ENCODE peak calls at places on chromosomes 4 and X, in seven cellular contexts. One of them, this sample, is unnamed.

GRCh38 chr4:1448589-1449420 is 42.6 kb upstream of the NKX1-1 start:
- DNase-seq in heart left ventricle: no peak
- DNase-seq in GM23338: no peak
- DNase-seq in tibial artery: peak; percentile 57
- DNase-seq in A673: no peak
- DNase-seq in dorsolateral prefrontal cortex: no peak
- DNase-seq in fibroblast of lung: no peak
- DNase-seq in this sample: no peak

GRCh38 chr4:23855912-23856605 is 33.8 kb downstream of the PPARGC1A start:
- DNase-seq in heart left ventricle: no peak
- DNase-seq in GM23338: no peak
- DNase-seq in tibial artery: no peak
- DNase-seq in A673: no peak
- DNase-seq in dorsolateral prefrontal cortex: no peak
- DNase-seq in fibroblast of lung: peak; percentile 79
- DNase-seq in this sample: no peak

GRCh38 chr4:16765549-16765948 is 132.9 kb downstream of the LDB2 start:
- DNase-seq in heart left ventricle: no peak
- DNase-seq in GM23338: no peak
- DNase-seq in tibial artery: no peak
- DNase-seq in A673: no peak
- DNase-seq in dorsolateral prefrontal cortex: no peak
- DNase-seq in fibroblast of lung: no peak
- DNase-seq in this sample: no peak

GRCh38 chr4:184250795-184251679 is 33.4 kb upstream of the ENPP6 start:
- DNase-seq in heart left ventricle: no peak
- DNase-seq in GM23338: peak; percentile 92
- DNase-seq in tibial artery: no peak
- DNase-seq in A673: peak; percentile 87
- DNase-seq in dorsolateral prefrontal cortex: no peak
- DNase-seq in fibroblast of lung: peak; percentile 63
- DNase-seq in this sample: no peak

GRCh38 chrX:136209016-136209738 is 42.0 kb downstream of the MAP7D3 start:
- DNase-seq in heart left ventricle: peak; percentile 59
- DNase-seq in GM23338: peak; percentile 57
- DNase-seq in tibial artery: peak; percentile 77
- DNase-seq in A673: peak; percentile 49
- DNase-seq in dorsolateral prefrontal cortex: no peak
- DNase-seq in fibroblast of lung: peak; percentile 72
- DNase-seq in this sample: no peak

GRCh38 chrX:129525162-129525561 is 1.9 kb upstream of the SMARCA1 start:
- DNase-seq in heart left ventricle: no peak
- DNase-seq in GM23338: no peak
- DNase-seq in tibial artery: no peak
- DNase-seq in A673: no peak
- DNase-seq in dorsolateral prefrontal cortex: no peak
- DNase-seq in fibroblast of lung: peak; percentile 43
- DNase-seq in this sample: no peak

GRCh38 chrX:44989995-44990770 is 117.2 kb downstream of the KDM6A start:
- DNase-seq in heart left ventricle: no peak
- DNase-seq in GM23338: no peak
- DNase-seq in tibial artery: no peak
- DNase-seq in A673: no peak
- DNase-seq in dorsolateral prefrontal cortex: no peak
- DNase-seq in fibroblast of lung: peak; percentile 28
- DNase-seq in this sample: no peak

GRCh38 chrX:141642979-141643378 is 53.5 kb downstream of the SPANXA2 start:
- DNase-seq in heart left ventricle: no peak
- DNase-seq in GM23338: peak; percentile 4
- DNase-seq in tibial artery: no peak
- DNase-seq in A673: peak; percentile 2
- DNase-seq in dorsolateral prefrontal cortex: no peak
- DNase-seq in fibroblast of lung: peak; percentile 23
- DNase-seq in this sample: no peak

GRCh38 chrX:47991263-47992092 is 12.3 kb downstream of the ZNF182 start:
- DNase-seq in heart left ventricle: no peak
- DNase-seq in GM23338: no peak
- DNase-seq in tibial artery: no peak
- DNase-seq in A673: no peak
- DNase-seq in dorsolateral prefrontal cortex: no peak
- DNase-seq in fibroblast of lung: peak; percentile 27
- DNase-seq in this sample: no peak

GRCh38 chrX:17590892-17591740 is 146.2 kb upstream of the SCML1 start:
- DNase-seq in heart left ventricle: peak; percentile 52
- DNase-seq in GM23338: peak; percentile 68
- DNase-seq in tibial artery: peak; percentile 77
- DNase-seq in A673: peak; percentile 65
- DNase-seq in dorsolateral prefrontal cortex: peak; percentile 45
- DNase-seq in fibroblast of lung: peak; percentile 94
- DNase-seq in this sample: no peak

GRCh38 chr4:141047228-141047884 is 85.9 kb downstream of the RNF150 start:
- DNase-seq in heart left ventricle: peak; percentile 33
- DNase-seq in GM23338: no peak
- DNase-seq in tibial artery: no peak
- DNase-seq in A673: no peak
- DNase-seq in dorsolateral prefrontal cortex: no peak
- DNase-seq in fibroblast of lung: peak; percentile 72
- DNase-seq in this sample: no peak

GRCh38 chr4:31007858-31008257 is 287.7 kb downstream of the PCDH7 start:
- DNase-seq in heart left ventricle: no peak
- DNase-seq in GM23338: no peak
- DNase-seq in tibial artery: no peak
- DNase-seq in A673: peak; percentile 49
- DNase-seq in dorsolateral prefrontal cortex: no peak
- DNase-seq in fibroblast of lung: no peak
- DNase-seq in this sample: no peak

GRCh38 chr4:154928640-154929257 is 147.7 kb downstream of the RBM46 start:
- DNase-seq in heart left ventricle: no peak
- DNase-seq in GM23338: peak; percentile 65
- DNase-seq in tibial artery: no peak
- DNase-seq in A673: peak; percentile 27
- DNase-seq in dorsolateral prefrontal cortex: no peak
- DNase-seq in fibroblast of lung: peak; percentile 72
- DNase-seq in this sample: no peak

GRCh38 chr4:161604516-161605300 is 559.1 kb downstream of the FSTL5 start:
- DNase-seq in heart left ventricle: no peak
- DNase-seq in GM23338: no peak
- DNase-seq in tibial artery: no peak
- DNase-seq in A673: no peak
- DNase-seq in dorsolateral prefrontal cortex: no peak
- DNase-seq in fibroblast of lung: no peak
- DNase-seq in this sample: no peak

GRCh38 chrX:18133605-18134004 is 87.1 kb downstream of the BEND2 start:
- DNase-seq in heart left ventricle: no peak
- DNase-seq in GM23338: no peak
- DNase-seq in tibial artery: no peak
- DNase-seq in A673: no peak
- DNase-seq in dorsolateral prefrontal cortex: no peak
- DNase-seq in fibroblast of lung: no peak
- DNase-seq in this sample: no peak

GRCh38 chr4:79982587-79983327 is 90.3 kb downstream of the ANTXR2 start:
- DNase-seq in heart left ventricle: no peak
- DNase-seq in GM23338: no peak
- DNase-seq in tibial artery: no peak
- DNase-seq in A673: no peak
- DNase-seq in dorsolateral prefrontal cortex: no peak
- DNase-seq in fibroblast of lung: no peak
- DNase-seq in this sample: no peak

GRCh38 chr4:16237715-16238114 is 11.4 kb upstream of the TAPT1 start:
- DNase-seq in heart left ventricle: no peak
- DNase-seq in GM23338: no peak
- DNase-seq in tibial artery: no peak
- DNase-seq in A673: no peak
- DNase-seq in dorsolateral prefrontal cortex: no peak
- DNase-seq in fibroblast of lung: no peak
- DNase-seq in this sample: no peak

GRCh38 chrX:47156611-47157520 is 11.8 kb downstream of the RBM10 start:
- DNase-seq in heart left ventricle: no peak
- DNase-seq in GM23338: no peak
- DNase-seq in tibial artery: no peak
- DNase-seq in A673: no peak
- DNase-seq in dorsolateral prefrontal cortex: no peak
- DNase-seq in fibroblast of lung: no peak
- DNase-seq in this sample: no peak

GRCh38 chr4:16524911-16525574 is 298.8 kb upstream of the TAPT1 start:
- DNase-seq in heart left ventricle: peak; percentile 54
- DNase-seq in GM23338: no peak
- DNase-seq in tibial artery: no peak
- DNase-seq in A673: peak; percentile 9
- DNase-seq in dorsolateral prefrontal cortex: no peak
- DNase-seq in fibroblast of lung: peak; percentile 96
- DNase-seq in this sample: no peak

GRCh38 chr4:123871351-123871750 is 474.8 kb downstream of the SPRY1 start:
- DNase-seq in heart left ventricle: no peak
- DNase-seq in GM23338: no peak
- DNase-seq in tibial artery: no peak
- DNase-seq in A673: no peak
- DNase-seq in dorsolateral prefrontal cortex: no peak
- DNase-seq in fibroblast of lung: no peak
- DNase-seq in this sample: no peak

GRCh38 chr4:52588097-52588496 is 71.0 kb downstream of the USP46 start:
- DNase-seq in heart left ventricle: no peak
- DNase-seq in GM23338: peak; percentile 68
- DNase-seq in tibial artery: no peak
- DNase-seq in A673: no peak
- DNase-seq in dorsolateral prefrontal cortex: peak; percentile 45
- DNase-seq in fibroblast of lung: peak; percentile 17
- DNase-seq in this sample: no peak
- TF ChIP-seq CTCF in heart left ventricle: peak; percentile 63
- TF ChIP-seq CTCF in GM23338: peak; percentile 70
- TF ChIP-seq CTCF in tibial artery: peak; percentile 21
- TF ChIP-seq CTCF in A673: peak; percentile 36
- TF ChIP-seq CTCF in dorsolateral prefrontal cortex: peak; percentile 44
- TF ChIP-seq CTCF in fibroblast of lung: peak; percentile 45
- TF ChIP-seq CTCF in this sample: peak; percentile 76

GRCh38 chrX:33725556-33726232 is 406.4 kb downstream of the FAM47A start:
- DNase-seq in heart left ventricle: peak; percentile 23
- DNase-seq in GM23338: peak; percentile 62
- DNase-seq in tibial artery: no peak
- DNase-seq in A673: peak; percentile 39
- DNase-seq in dorsolateral prefrontal cortex: no peak
- DNase-seq in fibroblast of lung: peak; percentile 47
- DNase-seq in this sample: no peak
- H3K4me3 ChIP-seq in heart left ventricle: no peak overlapping the region
- H3K4me3 ChIP-seq in GM23338: peak overlapping the region; percentile 69
- H3K4me3 ChIP-seq in tibial artery: peak overlapping the region; percentile 57
- H3K4me3 ChIP-seq in A673: peak overlapping the region; percentile 23
- H3K4me3 ChIP-seq in dorsolateral prefrontal cortex: peak overlapping the region; percentile 36
- H3K4me3 ChIP-seq in fibroblast of lung: no peak overlapping the region
- H3K4me3 ChIP-seq in this sample: no peak overlapping the region

GRCh38 chr4:115042496-115042895 is 70.9 kb downstream of the NDST4 start:
- DNase-seq in heart left ventricle: no peak
- DNase-seq in GM23338: peak; percentile 67
- DNase-seq in tibial artery: no peak
- DNase-seq in A673: no peak
- DNase-seq in dorsolateral prefrontal cortex: no peak
- DNase-seq in fibroblast of lung: no peak
- DNase-seq in this sample: no peak
- TF ChIP-seq CTCF in heart left ventricle: no peak
- TF ChIP-seq CTCF in GM23338: peak; percentile 63
- TF ChIP-seq CTCF in tibial artery: no peak
- TF ChIP-seq CTCF in A673: no peak
- TF ChIP-seq CTCF in dorsolateral prefrontal cortex: no peak
- TF ChIP-seq CTCF in fibroblast of lung: peak; percentile 27
- TF ChIP-seq CTCF in this sample: peak; percentile 47

GRCh38 chr4:87030124-87030523 is 95.3 kb downstream of the AFF1 start:
- DNase-seq in heart left ventricle: no peak
- DNase-seq in GM23338: no peak
- DNase-seq in tibial artery: no peak
- DNase-seq in A673: no peak
- DNase-seq in dorsolateral prefrontal cortex: no peak
- DNase-seq in fibroblast of lung: no peak
- DNase-seq in this sample: no peak
- H3K4me3 ChIP-seq in heart left ventricle: no peak overlapping the region
- H3K4me3 ChIP-seq in GM23338: peak overlapping the region; percentile 6
- H3K4me3 ChIP-seq in tibial artery: no peak overlapping the region
- H3K4me3 ChIP-seq in A673: no peak overlapping the region
- H3K4me3 ChIP-seq in dorsolateral prefrontal cortex: no peak overlapping the region
- H3K4me3 ChIP-seq in fibroblast of lung: no peak overlapping the region
- H3K4me3 ChIP-seq in this sample: no peak overlapping the region

DNA sequence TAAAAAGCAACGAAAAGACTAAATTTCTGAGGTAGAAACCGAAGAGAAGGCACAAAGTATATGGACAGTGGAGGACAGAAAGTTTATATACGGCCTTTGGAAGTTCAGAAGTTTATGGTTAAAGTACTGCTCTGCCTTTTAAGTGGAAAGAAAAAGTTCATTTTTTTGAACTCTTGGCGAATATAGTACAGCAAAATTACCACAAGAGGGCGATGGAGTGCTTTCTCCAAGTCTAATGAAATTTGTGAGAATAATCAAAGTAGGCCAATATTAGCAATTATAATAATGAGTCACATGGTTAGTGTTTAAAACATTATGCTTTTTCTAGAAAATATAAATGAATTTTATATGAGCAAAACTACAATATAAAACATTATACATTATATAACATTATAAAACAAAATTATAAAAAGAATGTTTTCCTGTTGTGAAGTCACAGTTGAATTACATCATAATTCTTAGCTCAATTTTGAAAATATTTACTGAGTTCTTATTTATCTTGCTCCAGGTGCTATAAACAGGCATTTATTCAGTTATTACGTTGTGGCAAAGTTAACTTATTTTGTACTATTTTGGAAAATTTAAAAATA is 136.2 kb upstream of the BMPR1B start:
- DNase-seq in heart left ventricle: no peak
- DNase-seq in GM23338: peak; percentile 62
- DNase-seq in tibial artery: no peak
- DNase-seq in A673: peak; percentile 34
- DNase-seq in dorsolateral prefrontal cortex: no peak
- DNase-seq in fibroblast of lung: peak; percentile 71
- DNase-seq in this sample: peak; percentile 12
- TF ChIP-seq CTCF in heart left ventricle: peak; percentile 82
- TF ChIP-seq CTCF in GM23338: peak; percentile 88
- TF ChIP-seq CTCF in tibial artery: peak; percentile 73
- TF ChIP-seq CTCF in A673: peak; percentile 66
- TF ChIP-seq CTCF in dorsolateral prefrontal cortex: peak; percentile 89
- TF ChIP-seq CTCF in fibroblast of lung: peak; percentile 73
- TF ChIP-seq CTCF in this sample: peak; percentile 57